ENCODE peak calls at places on chromosomes 6 and 20, in eight cellular contexts. B is D341Med; X is PC-9; P is activated naive CD4-positive, alpha-beta T cell; O is D721Med; I is glutamatergic neuron; N is aorta; J is psoas muscle. T is an unnamed sample.

GRCh38 chr20:34559311-34560140 is 1.0 kb downstream of the MAP1LC3A start:
- DNase-seq in B (no peak), X (no peak), P (no peak), O (no peak), I (peak; percentile 48), N (no peak), J (peak; percentile 66), T (no peak)

GRCh38 chr6:49911252-49911651 is 44.9 kb upstream of the CRISP1 start:
- DNase-seq in B (no peak), X (no peak), P (no peak), O (no peak), I (no peak), N (no peak), J (no peak), T (no peak)

GRCh38 chr20:11076434-11076833 is 402.6 kb upstream of the JAG1 start:
- DNase-seq in B (peak; percentile 47), X (no peak), P (no peak), O (no peak), I (peak; percentile 55), N (no peak), J (no peak), T (no peak)

GRCh38 chr6:18263561-18264337 is 581 bp downstream of the DEK start:
- DNase-seq in B (peak; percentile 81), X (no peak), P (no peak), O (no peak), I (peak; percentile 67), N (peak; percentile 91), J (peak; percentile 86), T (no peak)

GRCh38 chr6:146287691-146288369 is 255.8 kb upstream of the RAB32 start:
- DNase-seq in B (no peak), X (no peak), P (no peak), O (no peak), I (no peak), N (no peak), J (no peak), T (no peak)

GRCh38 chr20:61608275-61609085 is 356.4 kb downstream of the CDH4 start:
- DNase-seq in B (no peak), X (no peak), P (no peak), O (no peak), I (no peak), N (peak; percentile 51), J (no peak), T (no peak)

GRCh38 chr20:24708411-24709295 is 239.2 kb downstream of the SYNDIG1 start:
- DNase-seq in B (peak; percentile 78), X (no peak), P (no peak), O (no peak), I (no peak), N (no peak), J (no peak), T (no peak)

GRCh38 chr20:41499961-41500725 is 118.0 kb downstream of the CHD6 start:
- DNase-seq in B (no peak), X (no peak), P (no peak), O (no peak), I (no peak), N (no peak), J (no peak), T (no peak)

GRCh38 chr6:116369540-116370327 is 1.0 kb upstream of the DSE start:
- DNase-seq in B (no peak), X (no peak), P (no peak), O (no peak), I (no peak), N (no peak), J (no peak), T (no peak)

GRCh38 chr20:24458441-24458840 is 11.0 kb upstream of the SYNDIG1 start:
- DNase-seq in B (no peak), X (no peak), P (no peak), O (no peak), I (no peak), N (no peak), J (no peak), T (no peak)

GRCh38 chr6:24599179-24599578 is 46.8 kb downstream of the KIAA0319 start:
- DNase-seq in B (no peak), X (no peak), P (no peak), O (no peak), I (no peak), N (no peak), J (no peak), T (no peak)

GRCh38 chr20:31594558-31595379 is 10.3 kb upstream of the ID1 start:
- DNase-seq in B (no peak), X (no peak), P (no peak), O (no peak), I (no peak), N (no peak), J (peak; percentile 58), T (no peak)

GRCh38 chr6:73566954-73567591 is 46.2 kb upstream of the EEF1A1 start:
- DNase-seq in B (no peak), X (peak; percentile 55), P (no peak), O (no peak), I (no peak), N (peak; percentile 77), J (peak; percentile 74), T (peak; percentile 16)

GRCh38 chr6:26224940-26225847 is 138.0 kb downstream of the HFE start:
- DNase-seq in B (no peak), X (no peak), P (no peak), O (no peak), I (peak; percentile 74), N (no peak), J (peak; percentile 49), T (no peak)

GRCh38 chr20:32912688-32913087 is 54.0 kb downstream of the EFCAB8 start:
- DNase-seq in B (no peak), X (no peak), P (no peak), O (no peak), I (no peak), N (no peak), J (no peak), T (no peak)

GRCh38 chr20:49890651-49891361 is 24.5 kb downstream of the SPATA2 start:
- DNase-seq in B (no peak), X (no peak), P (no peak), O (no peak), I (no peak), N (peak; percentile 73), J (no peak), T (no peak)

GRCh38 chr6:3820563-3820962 is 28.6 kb upstream of the FAM50B start:
- DNase-seq in B (no peak), X (no peak), P (no peak), O (no peak), I (no peak), N (no peak), J (peak; percentile 68), T (no peak)

GRCh38 chr6:68911334-68911733 is 276.3 kb downstream of the ADGRB3 start:
- DNase-seq in B (no peak), X (no peak), P (no peak), O (no peak), I (no peak), N (no peak), J (no peak), T (no peak)

GRCh38 chr6:130933712-130934200 is 106.5 kb downstream of the SMLR1 start:
- DNase-seq in B (no peak), X (peak; percentile 31), P (no peak), O (no peak), I (no peak), N (no peak), J (no peak), T (no peak)

GRCh38 chr20:17747431-17747846 is 47.7 kb downstream of the BANF2 start:
- DNase-seq in B (no peak), X (peak; percentile 68), P (no peak), O (no peak), I (no peak), N (no peak), J (peak; percentile 61), T (peak; percentile 41)

GRCh38 chr20:43949741-43950618 is 35.3 kb downstream of the TOX2 start:
- DNase-seq in B (no peak), X (peak; percentile 68), P (no peak), O (no peak), I (no peak), N (peak; percentile 75), J (no peak), T (no peak)

GRCh38 chr20:44180814-44181213 is 6.2 kb downstream of the JPH2 start:
- DNase-seq in B (no peak), X (no peak), P (no peak), O (no peak), I (no peak), N (peak; percentile 84), J (peak; percentile 90), T (no peak)

GRCh38 chr6:137423444-137424168 is 70.6 kb downstream of the OLIG3 start:
- DNase-seq in B (no peak), X (no peak), P (no peak), O (no peak), I (peak; percentile 65), N (no peak), J (no peak), T (no peak)

GRCh38 chr6:89351632-89352328 is 742 bp downstream of the UBE2J1 start:
- DNase-seq in B (no peak), X (no peak), P (no peak), O (no peak), I (no peak), N (no peak), J (no peak), T (no peak)

GRCh38 chr6:159473844-159474243 is 219.2 kb downstream of the SOD2 start:
- DNase-seq in B (no peak), X (no peak), P (no peak), O (no peak), I (no peak), N (no peak), J (no peak), T (no peak)

GRCh38 chr6:158762787-158763439 is 56.3 kb downstream of the EZR start:
- DNase-seq in B (no peak), X (no peak), P (no peak), O (no peak), I (no peak), N (no peak), J (no peak), T (no peak)

GRCh38 chr6:89928604-89929003 is 34.3 kb downstream of the GJA10 start:
- DNase-seq in B (no peak), X (no peak), P (no peak), O (no peak), I (no peak), N (no peak), J (no peak), T (no peak)

GRCh38 chr20:63745424-63745805 is 5.8 kb downstream of the SLC2A4RG start:
- DNase-seq in B (peak; percentile 36), X (no peak), P (no peak), O (peak; percentile 18), I (no peak), N (peak; percentile 55), J (peak; percentile 18), T (no peak)

GRCh38 chr6:26311012-26311384 is 54.0 kb upstream of the BTN3A2 start:
- DNase-seq in B (no peak), X (no peak), P (no peak), O (no peak), I (no peak), N (no peak), J (no peak), T (no peak)

GRCh38 chr6:3742426-3743344 is 8.8 kb downstream of the PXDC1 start:
- DNase-seq in B (peak; percentile 91), X (peak; percentile 63), P (peak; percentile 94), O (peak; percentile 73), I (peak; percentile 92), N (peak; percentile 97), J (peak; percentile 91), T (no peak)

T was measured in epithelial cell of prostate.